ENCODE peak calls at places on chromosomes 4 and X, in four cellular contexts. One of them, this sample, is unnamed. For H3K9me3 and H3K27me3, the result is how much of the 10 kb centered on the place peaks cover.

GRCh38 chr4:184746532-184746870 is 12.6 kb upstream of the CENPU start:
- DNase-seq in IMR-90: peak
- DNase-seq in body of pancreas: peak
- DNase-seq in heart left ventricle: no peak
- DNase-seq in this sample: no peak

GRCh38 chrX:74259879-74260491 is 44.0 kb upstream of the ZCCHC13 start:
- DNase-seq in IMR-90: no peak
- DNase-seq in body of pancreas: no peak
- DNase-seq in heart left ventricle: no peak
- DNase-seq in this sample: no peak

GRCh38 chrX:97199501-97199900 is 315.8 kb downstream of the RPA4 start:
- DNase-seq in IMR-90: peak
- DNase-seq in body of pancreas: no peak
- DNase-seq in heart left ventricle: no peak
- DNase-seq in this sample: no peak

GRCh38 chrX:117982702-117983392 is 133.8 kb downstream of the KLHL13 start:
- DNase-seq in IMR-90: no peak
- DNase-seq in body of pancreas: no peak
- DNase-seq in heart left ventricle: no peak
- DNase-seq in this sample: no peak

GRCh38 chrX:1239681-1240142 is 27.3 kb upstream of the CRLF2 start:
- DNase-seq in IMR-90: no peak
- DNase-seq in body of pancreas: peak
- DNase-seq in heart left ventricle: peak
- DNase-seq in this sample: peak

GRCh38 chr4:61493041-61493440 is 292.9 kb downstream of the ADGRL3 start:
- DNase-seq in IMR-90: no peak
- DNase-seq in body of pancreas: no peak
- DNase-seq in heart left ventricle: no peak
- DNase-seq in this sample: no peak

GRCh38 chr4:149164282-149164681 is 651.4 kb downstream of the IQCM start:
- DNase-seq in IMR-90: peak
- DNase-seq in body of pancreas: no peak
- DNase-seq in heart left ventricle: no peak
- DNase-seq in this sample: no peak

GRCh38 chrX:87064522-87064921 is 453.1 kb upstream of the KLHL4 start:
- DNase-seq in IMR-90: no peak
- DNase-seq in body of pancreas: no peak
- DNase-seq in heart left ventricle: no peak
- DNase-seq in this sample: no peak

GRCh38 chr4:163344147-163345050 is 707 bp downstream of the NPY5R start:
- DNase-seq in IMR-90: no peak
- DNase-seq in body of pancreas: no peak
- DNase-seq in heart left ventricle: peak
- DNase-seq in this sample: no peak

GRCh38 chr4:11218692-11219091 is 210.0 kb downstream of the HS3ST1 start:
- DNase-seq in IMR-90: no peak
- DNase-seq in body of pancreas: no peak
- DNase-seq in heart left ventricle: no peak
- DNase-seq in this sample: no peak
- H3K9me3 ChIP-seq in IMR-90: under half
- H3K9me3 ChIP-seq in body of pancreas: under half
- H3K9me3 ChIP-seq in heart left ventricle: under half
- H3K9me3 ChIP-seq in this sample: under half

GRCh38 chr4:11732155-11732554 is 303.5 kb upstream of the HS3ST1 start:
- DNase-seq in IMR-90: no peak
- DNase-seq in body of pancreas: peak
- DNase-seq in heart left ventricle: no peak
- DNase-seq in this sample: peak
- H3K27me3 ChIP-seq in IMR-90: under half
- H3K27me3 ChIP-seq in body of pancreas: under half
- H3K27me3 ChIP-seq in heart left ventricle: under half
- H3K27me3 ChIP-seq in this sample: under half

GRCh38 chrX:44092778-44093177 is 119.6 kb upstream of the NDP start:
- DNase-seq in IMR-90: no peak
- DNase-seq in body of pancreas: no peak
- DNase-seq in heart left ventricle: no peak
- DNase-seq in this sample: no peak

GRCh38 chrX:44093431-44093830 is 120.2 kb upstream of the NDP start:
- DNase-seq in IMR-90: no peak
- DNase-seq in body of pancreas: no peak
- DNase-seq in heart left ventricle: no peak
- DNase-seq in this sample: no peak

GRCh38 chrX:44094821-44095530 is 121.8 kb upstream of the NDP start:
- DNase-seq in IMR-90: no peak
- DNase-seq in body of pancreas: no peak
- DNase-seq in heart left ventricle: no peak
- DNase-seq in this sample: no peak

GRCh38 chrX:44101300-44101699 is 128.1 kb upstream of the NDP start:
- DNase-seq in IMR-90: no peak
- DNase-seq in body of pancreas: no peak
- DNase-seq in heart left ventricle: no peak
- DNase-seq in this sample: no peak

GRCh38 chrX:44096666-44097065 is 123.5 kb upstream of the NDP start:
- DNase-seq in IMR-90: no peak
- DNase-seq in body of pancreas: no peak
- DNase-seq in heart left ventricle: no peak
- DNase-seq in this sample: no peak
- TF ChIP-seq POLR2A in IMR-90: no peak
- TF ChIP-seq POLR2A in body of pancreas: no peak
- TF ChIP-seq POLR2A in heart left ventricle: no peak
- TF ChIP-seq POLR2A in this sample: no peak

GRCh38 chrX:44980883-44981282 is 107.9 kb downstream of the KDM6A start:
- DNase-seq in IMR-90: no peak
- DNase-seq in body of pancreas: no peak
- DNase-seq in heart left ventricle: no peak
- DNase-seq in this sample: no peak

GRCh38 chrX:44978976-44979375 is 106.0 kb downstream of the KDM6A start:
- DNase-seq in IMR-90: no peak
- DNase-seq in body of pancreas: no peak
- DNase-seq in heart left ventricle: no peak
- DNase-seq in this sample: no peak

GRCh38 chrX:44975666-44976263 is 102.8 kb downstream of the KDM6A start:
- DNase-seq in IMR-90: peak
- DNase-seq in body of pancreas: no peak
- DNase-seq in heart left ventricle: no peak
- DNase-seq in this sample: no peak

GRCh38 chrX:44974462-44974861 is 101.5 kb downstream of the KDM6A start:
- DNase-seq in IMR-90: peak
- DNase-seq in body of pancreas: no peak
- DNase-seq in heart left ventricle: no peak
- DNase-seq in this sample: no peak

DNA sequence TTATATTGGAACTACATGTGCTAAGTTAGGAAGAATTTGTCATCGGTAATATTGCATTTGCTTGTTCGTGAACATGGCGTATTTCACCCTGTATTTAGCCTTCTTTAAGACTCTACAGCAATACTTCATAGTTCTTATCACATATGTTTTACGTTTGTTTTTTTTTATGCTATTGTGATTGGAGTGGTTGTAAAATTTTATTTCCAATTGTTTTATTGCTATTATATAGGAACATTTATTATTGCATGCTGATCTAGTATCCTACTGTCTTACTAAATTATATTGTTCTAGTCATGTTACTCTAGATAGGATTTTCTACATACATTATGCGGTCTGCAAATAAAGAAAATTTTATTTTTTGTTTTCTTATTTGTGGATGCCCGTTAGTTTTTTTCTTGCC is 107.4 kb downstream of the KDM6A start:
- DNase-seq in IMR-90: no peak
- DNase-seq in body of pancreas: no peak
- DNase-seq in heart left ventricle: no peak
- DNase-seq in this sample: no peak
- H3K9me3 ChIP-seq in IMR-90: under half
- H3K9me3 ChIP-seq in body of pancreas: under half
- H3K9me3 ChIP-seq in heart left ventricle: under half
- H3K9me3 ChIP-seq in this sample: under half

GRCh38 chr4:153785830-153786721 is 2.8 kb downstream of the SFRP2 start:
- DNase-seq in IMR-90: peak
- DNase-seq in body of pancreas: no peak
- DNase-seq in heart left ventricle: no peak
- DNase-seq in this sample: no peak
- H3K27me3 ChIP-seq in IMR-90: under half
- H3K27me3 ChIP-seq in body of pancreas: under half
- H3K27me3 ChIP-seq in heart left ventricle: under half
- H3K27me3 ChIP-seq in this sample: half or more

DNA sequence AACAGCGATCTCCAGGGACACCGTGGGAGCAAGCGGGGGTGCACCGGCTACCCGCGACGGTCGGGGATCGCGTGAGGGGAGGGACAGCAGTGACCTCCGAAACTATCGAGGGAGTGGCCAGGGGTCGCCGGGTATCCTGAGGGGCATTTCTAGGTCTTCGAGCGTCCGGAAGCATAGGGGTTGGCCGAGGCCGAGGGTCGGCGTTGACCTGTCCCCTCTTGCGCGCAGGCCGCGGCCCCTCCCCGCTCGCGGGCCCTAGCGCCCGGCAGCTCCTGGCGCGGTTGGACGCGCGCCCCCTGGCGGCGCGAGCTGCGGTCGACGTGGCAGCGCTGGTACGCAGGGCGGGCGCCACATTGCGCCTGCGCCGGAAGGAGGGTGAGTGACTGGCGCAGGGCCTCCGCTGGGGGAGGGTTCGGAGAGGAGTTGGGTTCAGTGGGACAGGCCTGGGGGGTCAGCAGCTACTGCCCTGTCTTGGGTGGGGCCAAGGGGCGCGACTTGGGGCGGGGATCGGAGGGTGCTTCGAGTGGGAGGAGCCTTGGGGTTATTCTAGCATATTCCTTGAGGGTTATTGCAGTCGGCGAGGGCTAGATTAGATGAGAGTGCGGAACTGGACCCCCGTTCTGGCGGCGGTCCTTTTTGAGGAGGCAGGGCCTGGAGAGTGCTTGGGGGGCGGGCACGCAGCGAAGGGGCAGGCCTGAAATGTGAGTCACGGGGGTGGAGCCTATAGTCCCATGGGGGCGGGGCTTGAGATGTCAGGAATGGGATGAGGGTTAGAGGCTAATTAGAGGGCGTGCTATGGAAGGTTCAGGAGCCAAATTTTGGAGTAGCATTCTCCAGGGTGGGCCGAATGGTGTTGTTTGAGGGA is 1.2 kb downstream of the MAGIX start:
- DNase-seq in IMR-90: peak
- DNase-seq in body of pancreas: peak
- DNase-seq in heart left ventricle: peak
- DNase-seq in this sample: peak
- TF ChIP-seq POLR2A in IMR-90: no peak
- TF ChIP-seq POLR2A in body of pancreas: peak
- TF ChIP-seq POLR2A in heart left ventricle: peak
- TF ChIP-seq POLR2A in this sample: no peak

DNA sequence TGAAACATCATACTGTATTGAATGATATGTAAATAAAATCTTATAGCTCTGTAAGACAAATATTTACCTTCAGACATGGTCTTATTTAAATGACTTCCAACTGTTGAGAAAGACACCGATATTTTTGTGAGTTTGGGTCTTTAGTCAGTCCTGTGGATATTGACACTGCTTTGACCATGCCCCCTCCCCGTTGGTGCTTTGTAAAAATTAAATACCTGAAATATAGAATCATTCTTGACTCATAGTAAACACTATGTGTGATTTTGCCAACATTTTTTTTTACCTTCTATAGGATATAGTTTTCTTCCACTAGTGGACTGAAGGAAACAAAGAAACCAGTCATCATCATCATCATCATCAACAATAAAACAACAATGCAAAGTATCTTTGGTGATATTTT is 114.3 kb upstream of the HS3ST1 start:
- DNase-seq in IMR-90: no peak
- DNase-seq in body of pancreas: no peak
- DNase-seq in heart left ventricle: no peak
- DNase-seq in this sample: no peak
- H3K9me3 ChIP-seq in IMR-90: under half
- H3K9me3 ChIP-seq in body of pancreas: under half
- H3K9me3 ChIP-seq in heart left ventricle: under half
- H3K9me3 ChIP-seq in this sample: under half

DNA sequence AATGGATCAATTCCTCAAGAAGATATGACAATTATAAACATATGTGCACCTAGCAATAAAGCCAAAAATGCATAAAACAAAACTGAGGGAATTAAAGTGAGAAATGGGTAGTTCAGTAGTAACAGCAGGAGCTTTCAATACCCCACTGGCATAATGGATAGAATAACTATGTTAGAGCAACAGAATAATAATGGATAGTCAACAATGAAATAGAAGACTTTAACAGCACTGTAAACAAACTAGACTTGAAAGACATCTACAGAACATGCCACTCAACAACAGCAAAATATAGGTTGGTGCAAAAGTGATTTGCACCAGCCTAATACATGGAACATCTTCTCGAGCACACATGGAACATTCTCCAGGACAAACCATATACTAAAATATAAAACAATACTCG is 20.0 kb upstream of the MBNL3 start:
- DNase-seq in IMR-90: no peak
- DNase-seq in body of pancreas: no peak
- DNase-seq in heart left ventricle: no peak
- DNase-seq in this sample: no peak
- H3K27me3 ChIP-seq in IMR-90: under half
- H3K27me3 ChIP-seq in body of pancreas: under half
- H3K27me3 ChIP-seq in heart left ventricle: under half
- H3K27me3 ChIP-seq in this sample: under half